ENCODE peak calls at places on chromosomes 11 and 22, in four cellular contexts. One of them, this sample, is unnamed.

GRCh38 chr11:111934301-111934700 is 2.8 kb upstream of the DIXDC1 start:
- DNase-seq in DND-41: no peak
- DNase-seq in lung: no peak
- DNase-seq in RCC 7860: no peak
- DNase-seq in this sample: no peak

GRCh38 chr11:119368121-119369034 is 13.1 kb downstream of the USP2 start:
- DNase-seq in lung: no peak
- DNase-seq in DND-41: no peak
- DNase-seq in RCC 7860: peak
- DNase-seq in this sample: no peak

GRCh38 chr11:2298131-2298794 is 3.5 kb downstream of the C11orf21 start:
- DNase-seq in DND-41: no peak
- DNase-seq in lung: peak
- DNase-seq in RCC 7860: no peak
- DNase-seq in this sample: no peak

GRCh38 chr11:11291432-11292015 is 61.5 kb downstream of the CSNK2A3 start:
- DNase-seq in DND-41: no peak
- DNase-seq in RCC 7860: no peak
- DNase-seq in lung: no peak
- DNase-seq in this sample: no peak

GRCh38 chr11:68471360-68472340 is 11.1 kb downstream of the PPP6R3 start:
- DNase-seq in RCC 7860: peak
- DNase-seq in DND-41: peak
- DNase-seq in lung: no peak
- DNase-seq in this sample: no peak

GRCh38 chr11:20337526-20338154 is 25.9 kb upstream of the HTATIP2 start:
- DNase-seq in lung: no peak
- DNase-seq in RCC 7860: no peak
- DNase-seq in DND-41: peak
- DNase-seq in this sample: no peak

GRCh38 chr11:74493816-74494630 is 499 bp upstream of the LIPT2 start:
- DNase-seq in lung: no peak
- DNase-seq in DND-41: no peak
- DNase-seq in RCC 7860: peak
- DNase-seq in this sample: no peak

GRCh38 chr11:115581871-115582639 is 77.8 kb upstream of the CADM1 start:
- DNase-seq in RCC 7860: no peak
- DNase-seq in lung: no peak
- DNase-seq in DND-41: no peak
- DNase-seq in this sample: no peak

GRCh38 chr11:15956302-15956701 is 400.0 kb downstream of the SOX6 start:
- DNase-seq in lung: no peak
- DNase-seq in DND-41: no peak
- DNase-seq in RCC 7860: no peak
- DNase-seq in this sample: no peak

GRCh38 chr22:50525991-50526848 is 822 bp upstream of the SCO2 start:
- DNase-seq in DND-41: peak
- DNase-seq in RCC 7860: peak
- DNase-seq in lung: peak
- DNase-seq in this sample: peak

GRCh38 chr11:120748485-120748814 is 236.9 kb downstream of the GRIK4 start:
- DNase-seq in lung: no peak
- DNase-seq in RCC 7860: no peak
- DNase-seq in DND-41: no peak
- DNase-seq in this sample: no peak

GRCh38 chr22:45208993-45209838 is 31.5 kb downstream of the KIAA0930 start:
- DNase-seq in RCC 7860: peak
- DNase-seq in lung: no peak
- DNase-seq in DND-41: peak
- DNase-seq in this sample: no peak

GRCh38 chr11:4123218-4123617 is 28.6 kb downstream of the RRM1 start:
- DNase-seq in DND-41: no peak
- DNase-seq in lung: no peak
- DNase-seq in RCC 7860: no peak
- DNase-seq in this sample: no peak

GRCh38 chr11:76166314-76166713 is 40.0 kb downstream of the WNT11 start:
- DNase-seq in RCC 7860: no peak
- DNase-seq in DND-41: no peak
- DNase-seq in lung: no peak
- DNase-seq in this sample: no peak

GRCh38 chr22:42856179-42856864 is 751 bp downstream of the ARFGAP3 start:
- DNase-seq in DND-41: peak
- DNase-seq in RCC 7860: peak
- DNase-seq in lung: peak
- DNase-seq in this sample: no peak

GRCh38 chr22:31179345-31179744 is 19.4 kb downstream of the RNF185 start:
- DNase-seq in DND-41: no peak
- DNase-seq in RCC 7860: peak
- DNase-seq in lung: no peak
- DNase-seq in this sample: no peak

GRCh38 chr11:134916421-134916820 is 504.4 kb upstream of the B3GAT1 start:
- DNase-seq in DND-41: no peak
- DNase-seq in lung: no peak
- DNase-seq in RCC 7860: no peak
- DNase-seq in this sample: no peak

GRCh38 chr22:34105461-34106062 is 185.3 kb upstream of the LARGE1 start:
- DNase-seq in lung: peak
- DNase-seq in RCC 7860: peak
- DNase-seq in DND-41: peak
- DNase-seq in this sample: no peak

GRCh38 chr11:129460714-129461113 is 85.1 kb downstream of the BARX2 start:
- DNase-seq in RCC 7860: no peak
- DNase-seq in DND-41: no peak
- DNase-seq in lung: no peak
- DNase-seq in this sample: no peak

GRCh38 chr22:48475661-48476345 is 1351.9 kb downstream of the BRD1 start:
- DNase-seq in RCC 7860: no peak
- DNase-seq in lung: no peak
- DNase-seq in DND-41: no peak
- DNase-seq in this sample: no peak

GRCh38 chr11:75760710-75761493 is 7.7 kb upstream of the DGAT2 start:
- DNase-seq in DND-41: no peak
- DNase-seq in RCC 7860: peak
- DNase-seq in lung: no peak
- DNase-seq in this sample: no peak

GRCh38 chr11:105861225-105861624 is 160.8 kb downstream of the MSANTD4 start:
- DNase-seq in RCC 7860: no peak
- DNase-seq in lung: no peak
- DNase-seq in DND-41: no peak
- DNase-seq in this sample: no peak

GRCh38 chr11:7589861-7590260 is 76.1 kb downstream of the PPFIBP2 start:
- DNase-seq in lung: no peak
- DNase-seq in DND-41: no peak
- DNase-seq in RCC 7860: no peak
- DNase-seq in this sample: no peak

GRCh38 chr11:66100272-66101037 is 30.4 kb downstream of the PACS1 start:
- DNase-seq in RCC 7860: peak
- DNase-seq in lung: peak
- DNase-seq in DND-41: peak
- DNase-seq in this sample: no peak

GRCh38 chr11:35579557-35580396 is 38.5 kb upstream of the FJX1 start:
- DNase-seq in RCC 7860: peak
- DNase-seq in lung: no peak
- DNase-seq in DND-41: no peak
- DNase-seq in this sample: peak

GRCh38 chr11:88484873-88485621 is 147.5 kb upstream of the CTSC start:
- DNase-seq in DND-41: peak
- DNase-seq in RCC 7860: peak
- DNase-seq in lung: no peak
- DNase-seq in this sample: no peak

GRCh38 chr11:77381749-77382693 is 80.5 kb upstream of the GDPD4 start:
- DNase-seq in RCC 7860: no peak
- DNase-seq in lung: no peak
- DNase-seq in DND-41: no peak
- DNase-seq in this sample: no peak

GRCh38 chr22:42919199-42919598 is 62.1 kb upstream of the ARFGAP3 start:
- DNase-seq in DND-41: no peak
- DNase-seq in RCC 7860: peak
- DNase-seq in lung: no peak
- DNase-seq in this sample: no peak

GRCh38 chr11:20839231-20839630 is 169.8 kb downstream of the NELL1 start:
- DNase-seq in lung: no peak
- DNase-seq in RCC 7860: no peak
- DNase-seq in DND-41: no peak
- DNase-seq in this sample: no peak

GRCh38 chr11:2424811-2425495 is 19.4 kb downstream of the TRPM5 start:
- DNase-seq in DND-41: no peak
- DNase-seq in lung: no peak
- DNase-seq in RCC 7860: no peak
- DNase-seq in this sample: no peak

GRCh38 chr11:45209904-45210699 is 63.7 kb downstream of the PRDM11 start:
- DNase-seq in lung: peak
- DNase-seq in RCC 7860: no peak
- DNase-seq in DND-41: peak
- DNase-seq in this sample: no peak